ENCODE peak calls at places on chromosomes 4 and X, in eight cellular contexts. V is B cell, L is HFFc6, B is lower leg skin, A is progenitor cell of endocrine pancreas, N is mucosa of descending colon, Y is heart left ventricle, H is thoracic aorta. G is an unnamed sample.

GRCh38 chr4:91267543-91267942 is 1036.2 kb upstream of the GRID2 start:
- DNase-seq in V (no peak), L (no peak), B (no peak), A (no peak), N (no peak), Y (no peak), H (no peak), G (no peak)

GRCh38 chrX:75522565-75523411 is at the start of gene ZDHHC15:
- DNase-seq in V (no peak), L (no peak), B (peak; percentile 18), A (peak; percentile 43), N (peak; percentile 48), Y (peak; percentile 80), H (peak; percentile 15), G (no peak)

GRCh38 chr4:56215901-56216300 is 171.4 kb downstream of the AASDH start:
- DNase-seq in V (no peak), L (no peak), B (no peak), A (no peak), N (peak; percentile 55), Y (no peak), H (no peak), G (peak; percentile 66)

GRCh38 chr4:87975466-87975865 is at the start of gene SPP1:
- DNase-seq in V (no peak), L (peak; percentile 9), B (no peak), A (no peak), N (no peak), Y (no peak), H (no peak), G (peak; percentile 19)

GRCh38 chr4:104382961-104383360 is 111.7 kb downstream of the CXXC4 start:
- DNase-seq in V (no peak), L (no peak), B (no peak), A (no peak), N (no peak), Y (no peak), H (no peak), G (no peak)

GRCh38 chrX:19904778-19905367 is 17.5 kb upstream of the SH3KBP1 start:
- DNase-seq in V (peak; percentile 41), L (peak; percentile 17), B (no peak), A (no peak), N (no peak), Y (no peak), H (no peak), G (peak; percentile 65)

GRCh38 chr4:73021634-73022033 is 47.9 kb downstream of the COX18 start:
- DNase-seq in V (no peak), L (peak; percentile 64), B (no peak), A (no peak), N (no peak), Y (no peak), H (no peak), G (peak; percentile 73)

GRCh38 chr4:153209410-153209809 is 5.2 kb downstream of the TRIM2 start:
- DNase-seq in V (no peak), L (no peak), B (no peak), A (no peak), N (no peak), Y (no peak), H (no peak), G (no peak)

GRCh38 chr4:104394409-104394813 is 100.3 kb downstream of the CXXC4 start:
- DNase-seq in V (no peak), L (no peak), B (no peak), A (no peak), N (peak; percentile 22), Y (no peak), H (no peak), G (no peak)

GRCh38 chrX:39839371-39839770 is 258.4 kb downstream of the BCOR start:
- DNase-seq in V (no peak), L (no peak), B (no peak), A (no peak), N (no peak), Y (no peak), H (no peak), G (no peak)
- TF ChIP-seq CTCF in V (no peak), L (no peak), B (no peak), A (no peak), N (no peak), Y (no peak), H (no peak), G (no peak)

GRCh38 chr4:38675167-38676121 is 11.4 kb downstream of the KLF3 start:
- DNase-seq in V (peak; percentile 82), L (peak; percentile 78), B (peak; percentile 90), A (peak; percentile 76), N (peak; percentile 39), Y (peak; percentile 68), H (peak; percentile 63), G (peak; percentile 92)
- TF ChIP-seq CTCF in V (peak; percentile 93), L (peak; percentile 98), B (no peak), A (peak; percentile 95), N (peak; percentile 83), Y (peak; percentile 92), H (peak; percentile 91), G (peak; percentile 83)

GRCh38 chr4:7957113-7957656 is 17.5 kb upstream of the AFAP1 start:
- DNase-seq in V (no peak), L (no peak), B (no peak), A (no peak), N (no peak), Y (no peak), H (no peak), G (no peak)

GRCh38 chr4:7960017-7960789 is 20.5 kb upstream of the AFAP1 start:
- DNase-seq in V (no peak), L (no peak), B (no peak), A (no peak), N (no peak), Y (no peak), H (no peak), G (no peak)

GRCh38 chr4:7960790-7961655 is 21.4 kb upstream of the AFAP1 start:
- DNase-seq in V (no peak), L (peak; percentile 99), B (peak; percentile 79), A (no peak), N (no peak), Y (no peak), H (peak; percentile 46), G (peak; percentile 100)

GRCh38 chr4:7956306-7957112 is 16.8 kb upstream of the AFAP1 start:
- DNase-seq in V (no peak), L (peak; percentile 91), B (no peak), A (no peak), N (no peak), Y (peak; percentile 57), H (no peak), G (peak; percentile 80)

GRCh38 chr4:7959066-7959465 is 19.4 kb upstream of the AFAP1 start:
- DNase-seq in V (no peak), L (no peak), B (no peak), A (no peak), N (no peak), Y (no peak), H (no peak), G (peak; percentile 20)
- TF ChIP-seq CTCF in V (no peak), L (no peak), B (no peak), A (no peak), N (no peak), Y (no peak), H (no peak), G (peak; percentile 36)

GRCh38 chr4:41281038-41281634 is 24.4 kb downstream of the UCHL1 start:
- DNase-seq in V (peak; percentile 46), L (peak; percentile 79), B (peak; percentile 65), A (peak; percentile 48), N (no peak), Y (no peak), H (peak; percentile 8), G (peak; percentile 85)
- TF ChIP-seq CTCF in V (peak; percentile 96), L (peak; percentile 96), B (no peak), A (peak; percentile 92), N (peak; percentile 49), Y (peak; percentile 89), H (peak; percentile 85), G (peak; percentile 76)

GRCh38 chr4:127965062-127965802 is at the start of the genes ABHD18 and MFSD8:
- DNase-seq in V (peak; percentile 99), L (peak; percentile 99), B (peak; percentile 99), A (peak; percentile 98), N (peak; percentile 100), Y (peak; percentile 100), H (peak; percentile 96), G (peak; percentile 99)
- TF ChIP-seq CTCF in V (peak; percentile 33), L (peak; percentile 73), B (no peak), A (peak; percentile 62), N (no peak), Y (peak; percentile 49), H (peak; percentile 45), G (peak; percentile 54)

DNA sequence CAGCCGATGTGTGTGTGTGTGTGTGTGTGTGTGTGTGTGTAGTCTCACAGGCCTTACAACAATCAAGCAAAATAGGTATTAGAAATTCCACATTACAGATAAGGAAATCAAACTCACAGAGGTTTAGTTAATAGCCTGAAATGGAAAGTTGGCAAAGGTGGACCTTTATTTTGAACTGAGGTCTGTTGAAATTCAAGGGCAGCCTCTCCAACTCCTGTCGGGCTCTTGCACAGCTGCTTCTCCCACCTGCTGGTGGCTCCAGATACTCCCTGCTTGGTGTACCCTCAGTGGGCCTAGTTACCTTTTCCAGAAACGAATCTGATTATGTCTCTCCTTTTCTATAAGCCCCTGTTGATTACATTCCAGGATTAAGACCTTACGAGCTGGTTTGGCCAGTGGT is 195.9 kb downstream of the MGST2 start:
- DNase-seq in V (no peak), L (no peak), B (no peak), A (no peak), N (no peak), Y (no peak), H (no peak), G (no peak)
- TF ChIP-seq CTCF in V (no peak), L (no peak), B (no peak), A (peak; percentile 13), N (no peak), Y (no peak), H (no peak), G (no peak)

DNA sequence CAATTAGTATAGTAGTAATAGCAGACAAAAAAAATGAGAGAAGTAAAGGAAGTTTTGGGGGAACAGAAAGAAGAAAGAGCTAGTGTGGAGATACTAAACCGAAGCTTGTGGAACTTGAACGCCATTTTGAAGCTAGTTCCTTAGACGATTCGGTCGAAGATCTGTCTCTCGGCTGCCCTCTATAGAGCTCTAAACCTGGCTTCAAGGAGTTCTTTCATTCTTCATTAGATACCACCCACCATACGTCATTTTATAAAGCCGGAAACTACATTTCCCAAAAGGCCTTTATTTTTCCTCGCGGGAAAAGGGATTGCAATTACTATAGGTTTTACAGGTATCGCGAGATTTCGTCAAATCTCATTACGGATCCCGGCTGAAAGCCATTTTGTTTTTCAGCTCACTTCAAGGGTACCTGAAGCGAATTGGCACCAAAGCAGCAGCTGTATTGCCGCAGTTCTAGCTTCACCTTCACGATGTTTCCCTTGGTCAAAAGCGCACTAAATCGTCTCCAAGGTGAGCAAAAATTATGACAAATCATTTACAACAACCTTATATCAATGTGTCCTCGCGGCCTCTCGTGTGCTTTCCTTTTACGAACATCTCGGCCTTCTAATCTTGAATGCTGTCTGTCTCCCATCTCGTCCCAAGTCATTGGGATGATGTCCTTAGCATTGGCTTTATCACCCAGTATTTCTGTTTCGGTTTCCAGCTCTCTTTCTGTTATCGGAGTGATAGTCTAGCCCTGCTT is at the start of gene COX7B:
- DNase-seq in V (peak; percentile 79), L (peak; percentile 97), B (peak; percentile 84), A (peak; percentile 50), N (no peak), Y (peak; percentile 53), H (peak; percentile 13), G (peak; percentile 98)
- TF ChIP-seq CTCF in V (peak; percentile 56), L (peak; percentile 42), B (no peak), A (peak; percentile 44), N (no peak), Y (peak; percentile 55), H (peak; percentile 17), G (peak; percentile 54)

G was measured in fibroblast of the aortic adventitia.